ENCODE peak calls at places on chromosomes 1 and 21, in ten cellular contexts. M is GM04504; O is activated CD8-positive, alpha-beta memory T cell treated with anti-CD3 and anti-CD28 coated beads for 24 hours; B is effector CD4-positive, alpha-beta T cell; F is WTC11; D is COR-L47; E is stimulated activated CD8-positive, alpha-beta memory T cell treated with anti-CD3 and anti-CD28 coated beads, Interleukin-2, amount 100 ng/mL, for 48 hours; W is AG09309; U is caudate nucleus; V is HEK293T. S is an unnamed sample.

GRCh38 chr21:41361786-41362604 is at the start of gene MX2:
- DNase-seq in M (peak), O (peak), B (peak), F (no peak), D (no peak), E (peak), W (peak), U (no peak), V (no peak), S (peak)

GRCh38 chr1:30781906-30782305 is 24.3 kb upstream of the LAPTM5 start:
- DNase-seq in M (no peak), O (no peak), B (no peak), F (no peak), D (no peak), E (no peak), W (no peak), U (no peak), V (no peak), S (no peak)

GRCh38 chr21:17931080-17931479 is 111.9 kb upstream of the C21orf91 start:
- DNase-seq in M (no peak), O (no peak), B (no peak), F (no peak), D (no peak), E (no peak), W (no peak), U (no peak), V (no peak), S (no peak)

GRCh38 chr1:210236386-210236839 is 3.8 kb downstream of the SERTAD4 start:
- DNase-seq in M (no peak), O (no peak), B (no peak), F (no peak), D (no peak), E (no peak), W (no peak), U (no peak), V (peak), S (no peak)

GRCh38 chr1:23417570-23417969 is 7.0 kb downstream of the TCEA3 start:
- DNase-seq in M (no peak), O (no peak), B (no peak), F (no peak), D (no peak), E (no peak), W (no peak), U (no peak), V (no peak), S (no peak)

GRCh38 chr1:12450090-12450764 is 167.8 kb downstream of the DHRS3 start:
- DNase-seq in M (no peak), O (peak), B (no peak), F (no peak), D (no peak), E (no peak), W (no peak), U (no peak), V (no peak), S (no peak)

GRCh38 chr1:230754831-230755230 is 7.6 kb downstream of the CAPN9 start:
- DNase-seq in M (no peak), O (no peak), B (no peak), F (no peak), D (no peak), E (no peak), W (no peak), U (no peak), V (no peak), S (no peak)

GRCh38 chr1:30451532-30452125 is 271.8 kb downstream of the MATN1 start:
- DNase-seq in M (no peak), O (peak), B (no peak), F (no peak), D (no peak), E (no peak), W (no peak), U (no peak), V (no peak), S (no peak)

GRCh38 chr1:197327776-197328364 is 59.8 kb downstream of the CRB1 start:
- DNase-seq in M (no peak), O (no peak), B (no peak), F (no peak), D (no peak), E (no peak), W (no peak), U (no peak), V (no peak), S (no peak)

GRCh38 chr1:58251415-58252073 is 295.0 kb downstream of the OMA1 start:
- DNase-seq in M (no peak), O (no peak), B (no peak), F (peak), D (peak), E (no peak), W (no peak), U (no peak), V (peak), S (no peak)

GRCh38 chr1:6544831-6545230 is 9.5 kb downstream of the NOL9 start:
- DNase-seq in M (no peak), O (no peak), B (no peak), F (no peak), D (no peak), E (no peak), W (no peak), U (no peak), V (no peak), S (no peak)

GRCh38 chr21:41868062-41868710 is 11.0 kb downstream of the PRDM15 start:
- DNase-seq in M (peak), O (no peak), B (no peak), F (no peak), D (no peak), E (no peak), W (no peak), U (no peak), V (no peak), S (no peak)

GRCh38 chr1:18724001-18724411 is 93.4 kb downstream of the PAX7 start:
- DNase-seq in M (no peak), O (no peak), B (no peak), F (no peak), D (no peak), E (no peak), W (no peak), U (no peak), V (no peak), S (no peak)

GRCh38 chr21:36613064-36613463 is 85.9 kb upstream of the SIM2 start:
- DNase-seq in M (no peak), O (no peak), B (no peak), F (no peak), D (no peak), E (no peak), W (no peak), U (no peak), V (no peak), S (no peak)

GRCh38 chr1:97738270-97738669 is 182.6 kb downstream of the DPYD start:
- DNase-seq in M (no peak), O (no peak), B (no peak), F (no peak), D (no peak), E (no peak), W (no peak), U (no peak), V (no peak), S (no peak)

GRCh38 chr1:37514350-37515184 is at the start of gene MEAF6:
- DNase-seq in M (peak), O (peak), B (peak), F (peak), D (peak), E (peak), W (no peak), U (peak), V (peak), S (peak)

GRCh38 chr1:240732390-240732789 is 120.4 kb upstream of the GREM2 start:
- DNase-seq in M (no peak), O (no peak), B (no peak), F (no peak), D (peak), E (no peak), W (no peak), U (no peak), V (peak), S (peak)

GRCh38 chr1:147756336-147756735 is 4.1 kb downstream of the GJA5 start:
- DNase-seq in M (no peak), O (no peak), B (no peak), F (no peak), D (no peak), E (no peak), W (no peak), U (no peak), V (no peak), S (no peak)

GRCh38 chr1:99084562-99084961 is 79.9 kb upstream of the PLPPR5 start:
- DNase-seq in M (no peak), O (no peak), B (no peak), F (no peak), D (no peak), E (no peak), W (no peak), U (no peak), V (no peak), S (no peak)

GRCh38 chr1:117135329-117135728 is 13.8 kb upstream of the TRIM45 start:
- DNase-seq in M (no peak), O (no peak), B (no peak), F (no peak), D (no peak), E (no peak), W (no peak), U (no peak), V (no peak), S (no peak)

GRCh38 chr1:78143152-78143551 is 97.4 kb downstream of the GIPC2 start:
- DNase-seq in M (no peak), O (no peak), B (no peak), F (no peak), D (no peak), E (no peak), W (no peak), U (no peak), V (no peak), S (no peak)

GRCh38 chr1:93604411-93604810 is 77.2 kb downstream of the BCAR3 start:
- DNase-seq in M (no peak), O (no peak), B (no peak), F (no peak), D (no peak), E (no peak), W (no peak), U (no peak), V (no peak), S (no peak)

GRCh38 chr1:217048104-217048707 is 325.0 kb upstream of the ESRRG start:
- DNase-seq in M (no peak), O (no peak), B (no peak), F (peak), D (no peak), E (no peak), W (no peak), U (no peak), V (peak), S (no peak)

GRCh38 chr21:44418108-44418875 is 37.0 kb upstream of the LRRC3 start:
- DNase-seq in M (no peak), O (no peak), B (no peak), F (no peak), D (no peak), E (no peak), W (no peak), U (no peak), V (no peak), S (no peak)

GRCh38 chr1:36580524-36580923 is 97.8 kb upstream of the CSF3R start:
- DNase-seq in M (no peak), O (no peak), B (no peak), F (peak), D (no peak), E (no peak), W (no peak), U (no peak), V (no peak), S (no peak)

S was measured in AG09319.